ENCODE peak calls at places on chromosomes 1 and 21, in six cellular contexts. One of them, this sample, is unnamed.

GRCh38 chr1:160214481-160215140 is 9.4 kb downstream of the PEA15 start:
- DNase-seq in H54: no peak
- DNase-seq in ovary: no peak
- DNase-seq in stomach: no peak
- DNase-seq in tibial nerve: no peak
- DNase-seq in NB4: no peak
- DNase-seq in this sample: no peak

GRCh38 chr1:233025566-233025965 is 75.2 kb downstream of the NTPCR start:
- DNase-seq in H54: no peak
- DNase-seq in tibial nerve: no peak
- DNase-seq in ovary: no peak
- DNase-seq in NB4: no peak
- DNase-seq in stomach: no peak
- DNase-seq in this sample: no peak

GRCh38 chr21:44432841-44433790 is 22.2 kb upstream of the LRRC3 start:
- DNase-seq in ovary: no peak
- DNase-seq in H54: no peak
- DNase-seq in stomach: no peak
- DNase-seq in tibial nerve: no peak
- DNase-seq in NB4: no peak
- DNase-seq in this sample: peak

GRCh38 chr1:218259800-218260199 is 25.3 kb upstream of the RRP15 start:
- DNase-seq in ovary: no peak
- DNase-seq in NB4: peak
- DNase-seq in H54: no peak
- DNase-seq in tibial nerve: no peak
- DNase-seq in stomach: no peak
- DNase-seq in this sample: no peak

GRCh38 chr1:205602118-205602517 is 29.7 kb downstream of the ELK4 start:
- DNase-seq in stomach: no peak
- DNase-seq in H54: no peak
- DNase-seq in tibial nerve: no peak
- DNase-seq in ovary: no peak
- DNase-seq in NB4: no peak
- DNase-seq in this sample: no peak

GRCh38 chr1:197486948-197487347 is 218.9 kb downstream of the CRB1 start:
- DNase-seq in tibial nerve: no peak
- DNase-seq in H54: no peak
- DNase-seq in stomach: no peak
- DNase-seq in NB4: no peak
- DNase-seq in ovary: no peak
- DNase-seq in this sample: no peak

GRCh38 chr1:58870298-58870676 is 86.4 kb upstream of the JUN start:
- DNase-seq in ovary: no peak
- DNase-seq in stomach: peak
- DNase-seq in NB4: no peak
- DNase-seq in H54: no peak
- DNase-seq in tibial nerve: no peak
- DNase-seq in this sample: no peak

GRCh38 chr21:46347791-46348381 is 23.9 kb downstream of the PCNT start:
- DNase-seq in NB4: no peak
- DNase-seq in tibial nerve: no peak
- DNase-seq in stomach: no peak
- DNase-seq in H54: no peak
- DNase-seq in ovary: no peak
- DNase-seq in this sample: peak

GRCh38 chr1:28280961-28281360 is 21.6 kb downstream of the SESN2 start:
- DNase-seq in H54: no peak
- DNase-seq in ovary: no peak
- DNase-seq in stomach: no peak
- DNase-seq in NB4: no peak
- DNase-seq in tibial nerve: no peak
- DNase-seq in this sample: no peak

GRCh38 chr1:66676616-66677298 is 75.5 kb upstream of the DYNLT5 start:
- DNase-seq in H54: no peak
- DNase-seq in ovary: no peak
- DNase-seq in stomach: no peak
- DNase-seq in tibial nerve: no peak
- DNase-seq in NB4: no peak
- DNase-seq in this sample: no peak

GRCh38 chr1:219568728-219569127 is 44.2 kb downstream of the ZC3H11B start:
- DNase-seq in stomach: no peak
- DNase-seq in ovary: no peak
- DNase-seq in H54: no peak
- DNase-seq in tibial nerve: no peak
- DNase-seq in NB4: no peak
- DNase-seq in this sample: no peak

GRCh38 chr21:46154955-46155513 is 345 bp downstream of the FTCD start:
- DNase-seq in tibial nerve: peak
- DNase-seq in NB4: no peak
- DNase-seq in stomach: no peak
- DNase-seq in ovary: peak
- DNase-seq in H54: no peak
- DNase-seq in this sample: no peak

GRCh38 chr1:67749844-67750689 is 65.1 kb downstream of the GADD45A start:
- DNase-seq in H54: no peak
- DNase-seq in ovary: no peak
- DNase-seq in stomach: no peak
- DNase-seq in NB4: no peak
- DNase-seq in tibial nerve: no peak
- DNase-seq in this sample: peak

GRCh38 chr1:152917794-152918193 is 9.4 kb downstream of the IVL start:
- DNase-seq in NB4: peak
- DNase-seq in H54: no peak
- DNase-seq in stomach: no peak
- DNase-seq in tibial nerve: no peak
- DNase-seq in ovary: no peak
- DNase-seq in this sample: no peak

GRCh38 chr21:9837946-9838801 is 683.2 kb upstream of the TPTE start:
- DNase-seq in H54: no peak
- DNase-seq in tibial nerve: no peak
- DNase-seq in stomach: no peak
- DNase-seq in NB4: peak
- DNase-seq in ovary: no peak
- DNase-seq in this sample: no peak

GRCh38 chr1:201905234-201905890 is 16.7 kb downstream of the SHISA4 start:
- DNase-seq in NB4: no peak
- DNase-seq in tibial nerve: no peak
- DNase-seq in H54: no peak
- DNase-seq in ovary: no peak
- DNase-seq in stomach: no peak
- DNase-seq in this sample: no peak

GRCh38 chr1:56712150-56712549 is 67.0 kb downstream of the PRKAA2 start:
- DNase-seq in NB4: no peak
- DNase-seq in stomach: no peak
- DNase-seq in ovary: no peak
- DNase-seq in tibial nerve: no peak
- DNase-seq in H54: no peak
- DNase-seq in this sample: no peak

GRCh38 chr1:40736085-40736531 is 44.6 kb downstream of the NFYC start:
- DNase-seq in ovary: no peak
- DNase-seq in H54: peak
- DNase-seq in NB4: no peak
- DNase-seq in stomach: no peak
- DNase-seq in tibial nerve: no peak
- DNase-seq in this sample: no peak

GRCh38 chr21:43778469-43779335 is 2.6 kb upstream of the CSTB start:
- DNase-seq in NB4: peak
- DNase-seq in H54: peak
- DNase-seq in tibial nerve: no peak
- DNase-seq in stomach: no peak
- DNase-seq in ovary: no peak
- DNase-seq in this sample: no peak

GRCh38 chr1:104235141-104235540 is 485.4 kb downstream of the AMY1C start:
- DNase-seq in tibial nerve: no peak
- DNase-seq in H54: no peak
- DNase-seq in ovary: no peak
- DNase-seq in stomach: no peak
- DNase-seq in NB4: no peak
- DNase-seq in this sample: no peak

GRCh38 chr1:29310616-29311180 is 74.4 kb downstream of the PTPRU start:
- DNase-seq in H54: no peak
- DNase-seq in ovary: no peak
- DNase-seq in NB4: no peak
- DNase-seq in tibial nerve: no peak
- DNase-seq in stomach: no peak
- DNase-seq in this sample: no peak

GRCh38 chr1:81799939-81800740 is 594 bp upstream of the ADGRL2 start:
- DNase-seq in H54: no peak
- DNase-seq in tibial nerve: peak
- DNase-seq in ovary: peak
- DNase-seq in stomach: peak
- DNase-seq in NB4: no peak
- DNase-seq in this sample: peak

GRCh38 chr21:42534361-42534900 is 20.8 kb downstream of the SLC37A1 start:
- DNase-seq in ovary: no peak
- DNase-seq in tibial nerve: no peak
- DNase-seq in H54: no peak
- DNase-seq in stomach: peak
- DNase-seq in NB4: peak
- DNase-seq in this sample: no peak
- TF ChIP-seq POLR2A in ovary: no peak
- TF ChIP-seq POLR2A in tibial nerve: no peak
- TF ChIP-seq POLR2A in H54: no peak
- TF ChIP-seq POLR2A in stomach: no peak
- TF ChIP-seq POLR2A in NB4: no peak
- TF ChIP-seq POLR2A in this sample: peak

GRCh38 chr1:156054500-156055342 is at the start of gene LAMTOR2:
- DNase-seq in stomach: peak
- DNase-seq in ovary: peak
- DNase-seq in tibial nerve: peak
- DNase-seq in NB4: peak
- DNase-seq in H54: peak
- DNase-seq in this sample: peak
- TF ChIP-seq POLR2A in stomach: no peak
- TF ChIP-seq POLR2A in ovary: peak
- TF ChIP-seq POLR2A in tibial nerve: no peak
- TF ChIP-seq POLR2A in NB4: peak
- TF ChIP-seq POLR2A in H54: peak
- TF ChIP-seq POLR2A in this sample: peak

DNA sequence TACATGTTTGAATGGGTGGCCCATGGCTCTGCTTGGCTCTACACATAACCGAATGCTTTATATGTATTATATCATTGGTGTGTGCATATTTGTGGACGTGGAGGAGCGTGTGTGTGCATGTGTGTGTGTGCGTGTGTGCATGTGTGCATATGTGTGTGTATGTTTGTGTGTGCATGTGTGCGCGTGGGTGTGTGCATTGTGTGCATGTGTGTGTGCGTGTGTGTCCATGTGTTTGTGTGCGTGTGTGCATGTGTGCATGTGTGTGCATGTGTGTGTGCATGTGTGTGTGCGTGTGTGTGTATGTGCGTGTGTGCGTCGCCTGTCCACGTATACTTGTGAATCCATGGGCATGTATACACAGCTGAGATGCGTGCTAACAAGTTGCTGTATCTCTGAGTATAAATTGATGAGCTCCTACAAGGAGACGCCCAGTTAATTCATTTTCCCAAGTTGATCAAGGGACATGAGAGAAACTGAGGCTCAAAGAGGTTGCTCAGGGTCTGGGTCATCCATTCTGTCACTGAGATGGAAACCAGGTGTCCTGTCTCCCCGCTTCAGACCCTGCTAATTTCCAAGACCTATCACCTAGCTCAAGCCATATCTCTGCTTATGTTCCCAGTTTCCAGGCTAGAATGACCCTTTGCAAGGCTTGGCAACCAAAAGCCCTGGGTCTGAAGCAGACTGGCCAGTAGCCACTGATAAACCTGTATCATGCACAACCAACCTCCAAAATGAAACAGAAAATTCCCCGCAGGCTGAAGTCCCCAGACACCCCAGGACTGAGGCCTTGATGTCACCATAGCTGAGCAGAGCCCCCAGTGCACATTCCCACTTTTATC is 2.8 kb upstream of the CTRC start:
- DNase-seq in NB4: no peak
- DNase-seq in tibial nerve: no peak
- DNase-seq in H54: no peak
- DNase-seq in stomach: no peak
- DNase-seq in ovary: no peak
- DNase-seq in this sample: no peak
- TF ChIP-seq POLR2A in NB4: no peak
- TF ChIP-seq POLR2A in tibial nerve: no peak
- TF ChIP-seq POLR2A in H54: no peak
- TF ChIP-seq POLR2A in stomach: no peak
- TF ChIP-seq POLR2A in ovary: no peak
- TF ChIP-seq POLR2A in this sample: no peak

DNA sequence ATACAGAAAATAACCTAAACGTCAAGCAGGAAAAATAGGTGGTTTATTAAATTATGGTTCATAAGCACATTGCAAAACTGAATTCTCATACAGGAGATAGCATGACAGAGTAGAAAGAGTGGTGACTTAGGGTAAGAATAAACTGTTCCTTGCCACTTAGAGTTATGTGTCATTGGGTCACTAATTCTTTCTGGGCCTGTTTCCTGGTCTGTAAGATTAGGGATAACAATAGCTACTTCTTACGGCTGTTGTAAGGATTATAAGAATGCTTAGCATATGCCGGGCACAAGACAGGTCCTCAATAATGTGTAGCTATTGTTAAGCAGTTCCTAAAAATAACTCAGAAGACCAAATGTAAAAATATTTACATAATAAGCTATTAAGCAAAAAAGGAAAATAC is 24.2 kb downstream of the SNRNP40 start:
- DNase-seq in tibial nerve: no peak
- DNase-seq in stomach: no peak
- DNase-seq in NB4: no peak
- DNase-seq in ovary: no peak
- DNase-seq in H54: no peak
- DNase-seq in this sample: no peak
- TF ChIP-seq POLR2A in tibial nerve: no peak
- TF ChIP-seq POLR2A in stomach: no peak
- TF ChIP-seq POLR2A in NB4: no peak
- TF ChIP-seq POLR2A in ovary: no peak
- TF ChIP-seq POLR2A in H54: no peak
- TF ChIP-seq POLR2A in this sample: no peak

DNA sequence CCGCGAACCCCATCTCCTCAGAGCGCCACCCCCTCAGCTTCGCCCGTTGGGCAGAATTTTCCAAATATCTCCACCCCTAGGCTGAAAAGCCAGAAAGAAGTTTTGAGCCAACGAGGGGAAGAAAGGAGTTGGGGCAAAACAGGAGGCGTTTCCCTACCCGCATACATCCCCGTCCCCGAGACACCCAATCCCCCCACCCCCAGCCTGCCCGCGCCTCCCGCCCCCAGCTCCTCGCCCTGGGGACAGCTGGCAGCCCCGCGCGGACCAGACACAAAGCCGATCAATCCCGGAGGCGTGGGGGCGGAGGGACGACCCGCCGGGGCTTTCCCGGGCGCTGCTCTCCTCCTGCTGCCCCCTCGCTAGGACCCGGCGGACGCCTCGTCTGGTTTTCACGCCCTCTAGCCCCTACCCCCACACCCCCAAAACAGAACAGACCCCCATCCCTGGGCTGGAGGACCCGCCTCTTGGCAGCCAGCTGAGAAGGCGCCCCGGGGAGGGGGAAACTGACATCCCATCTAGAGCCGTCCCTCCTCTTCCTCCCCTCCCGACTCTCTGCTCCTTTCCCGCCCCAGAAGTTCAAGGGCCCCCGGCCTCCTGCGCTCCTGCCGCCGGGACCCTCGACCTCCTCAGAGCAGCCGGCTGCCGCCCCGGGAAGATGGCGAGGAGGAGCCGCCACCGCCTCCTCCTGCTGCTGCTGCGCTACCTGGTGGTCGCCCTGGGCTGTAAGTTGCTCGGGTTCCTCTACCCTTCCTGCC is at the start of gene JAM2:
- DNase-seq in tibial nerve: peak
- DNase-seq in H54: peak
- DNase-seq in NB4: no peak
- DNase-seq in stomach: no peak
- DNase-seq in ovary: peak
- DNase-seq in this sample: no peak
- TF ChIP-seq POLR2A in tibial nerve: no peak
- TF ChIP-seq POLR2A in H54: peak
- TF ChIP-seq POLR2A in NB4: no peak
- TF ChIP-seq POLR2A in stomach: no peak
- TF ChIP-seq POLR2A in ovary: no peak
- TF ChIP-seq POLR2A in this sample: no peak